ENCODE peak calls at places on chromosomes 12 and 14, in four cellular contexts. One of them, this sample, is unnamed.

GRCh38 chr12:100185361-100185894 is 15.2 kb upstream of the ACTR6 start:
- DNase-seq in left ventricle myocardium inferior: no peak
- DNase-seq in Peyer's patch: no peak
- DNase-seq in right lobe of liver: no peak
- DNase-seq in this sample: no peak

GRCh38 chr12:51218607-51219161 is 822 bp upstream of the POU6F1 start:
- DNase-seq in left ventricle myocardium inferior: no peak
- DNase-seq in Peyer's patch: no peak
- DNase-seq in right lobe of liver: no peak
- DNase-seq in this sample: no peak

GRCh38 chr12:53975019-53975815 is 463 bp upstream of the HOTAIR start:
- DNase-seq in left ventricle myocardium inferior: no peak
- DNase-seq in Peyer's patch: no peak
- DNase-seq in right lobe of liver: peak; percentile 20
- DNase-seq in this sample: no peak

GRCh38 chr12:14514154-14514842 is 53.4 kb downstream of the PLBD1 start:
- DNase-seq in left ventricle myocardium inferior: no peak
- DNase-seq in Peyer's patch: no peak
- DNase-seq in right lobe of liver: no peak
- DNase-seq in this sample: no peak

GRCh38 chr12:4307593-4308333 is 13.2 kb upstream of the TIGAR start:
- DNase-seq in left ventricle myocardium inferior: peak; percentile 61
- DNase-seq in Peyer's patch: peak; percentile 80
- DNase-seq in right lobe of liver: peak; percentile 70
- DNase-seq in this sample: no peak

GRCh38 chr14:93146119-93146518 is 30.4 kb upstream of the ITPK1 start:
- DNase-seq in left ventricle myocardium inferior: no peak
- DNase-seq in Peyer's patch: no peak
- DNase-seq in right lobe of liver: no peak
- DNase-seq in this sample: no peak

GRCh38 chr12:122201381-122201780 is 2.1 kb upstream of the B3GNT4 start:
- DNase-seq in left ventricle myocardium inferior: no peak
- DNase-seq in Peyer's patch: no peak
- DNase-seq in right lobe of liver: no peak
- DNase-seq in this sample: no peak

GRCh38 chr14:37422748-37423147 is 172.3 kb downstream of the FOXA1 start:
- DNase-seq in left ventricle myocardium inferior: no peak
- DNase-seq in Peyer's patch: no peak
- DNase-seq in right lobe of liver: no peak
- DNase-seq in this sample: no peak

GRCh38 chr12:12616512-12617275 is 5.0 kb downstream of the CREBL2 start:
- DNase-seq in left ventricle myocardium inferior: no peak
- DNase-seq in Peyer's patch: no peak
- DNase-seq in right lobe of liver: no peak
- DNase-seq in this sample: no peak

GRCh38 chr12:12611512-12612306 is at the start of gene CREBL2:
- DNase-seq in left ventricle myocardium inferior: peak; percentile 94
- DNase-seq in Peyer's patch: peak; percentile 90
- DNase-seq in right lobe of liver: peak; percentile 96
- DNase-seq in this sample: peak; percentile 76

GRCh38 chr12:12612403-12612802 is 727 bp downstream of the CREBL2 start:
- DNase-seq in left ventricle myocardium inferior: no peak
- DNase-seq in Peyer's patch: no peak
- DNase-seq in right lobe of liver: no peak
- DNase-seq in this sample: no peak

GRCh38 chr12:12613334-12613733 is 1.7 kb downstream of the CREBL2 start:
- DNase-seq in left ventricle myocardium inferior: no peak
- DNase-seq in Peyer's patch: no peak
- DNase-seq in right lobe of liver: no peak
- DNase-seq in this sample: no peak

GRCh38 chr12:12614342-12614741 is 2.7 kb downstream of the CREBL2 start:
- DNase-seq in left ventricle myocardium inferior: no peak
- DNase-seq in Peyer's patch: no peak
- DNase-seq in right lobe of liver: no peak
- DNase-seq in this sample: no peak
- H3K36me3 ChIP-seq in left ventricle myocardium inferior: no peaks in the 10 kb centered on the region
- H3K36me3 ChIP-seq in Peyer's patch: no peaks in the 10 kb centered on the region
- H3K36me3 ChIP-seq in right lobe of liver: no peaks in the 10 kb centered on the region
- H3K36me3 ChIP-seq in this sample: peaks cover 4% of the 10 kb centered on the region

DNA sequence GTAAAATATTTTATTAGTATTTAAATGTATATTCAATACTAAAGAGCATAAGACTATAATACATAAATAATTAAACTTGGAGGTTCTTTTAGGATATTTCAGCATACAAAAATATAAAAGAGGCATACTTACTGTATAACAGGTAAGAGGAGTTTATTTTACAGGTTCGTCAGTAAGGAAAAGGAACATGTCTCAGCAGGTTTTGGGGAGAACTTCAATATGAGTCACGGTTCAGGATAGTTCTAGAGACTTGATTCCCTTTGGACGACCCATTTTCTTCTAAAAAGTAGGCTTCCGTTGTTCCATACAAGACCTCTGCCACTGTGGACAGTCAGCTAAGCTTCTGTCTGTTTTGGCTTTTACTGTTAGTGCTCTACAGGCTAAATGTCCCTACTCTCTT is 181.1 kb downstream of the ALX1 start:
- DNase-seq in left ventricle myocardium inferior: no peak
- DNase-seq in Peyer's patch: no peak
- DNase-seq in right lobe of liver: no peak
- DNase-seq in this sample: no peak
- H3K4me3 ChIP-seq in left ventricle myocardium inferior: no peak overlapping the region
- H3K4me3 ChIP-seq in Peyer's patch: no peak overlapping the region
- H3K4me3 ChIP-seq in right lobe of liver: no peak overlapping the region
- H3K4me3 ChIP-seq in this sample: no peak overlapping the region

DNA sequence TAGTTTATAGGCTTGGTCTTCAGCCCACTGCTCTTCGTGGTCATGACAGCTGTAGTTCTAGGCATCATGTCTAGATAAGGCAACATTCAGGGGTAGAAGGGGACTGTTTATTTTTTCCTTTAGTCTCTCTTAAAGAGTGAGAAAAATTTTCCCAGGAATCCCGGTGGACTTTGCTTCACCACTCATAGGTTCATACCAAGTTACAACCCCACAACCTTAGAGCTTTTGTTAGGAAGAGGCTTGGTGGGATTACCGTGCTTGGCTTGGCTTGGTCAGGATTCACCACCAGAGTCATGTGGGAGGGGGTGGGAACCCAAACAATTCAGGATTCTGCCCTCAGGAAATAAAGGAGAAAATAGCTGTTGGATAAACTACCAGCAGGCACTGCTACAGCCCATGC is 26.1 kb upstream of the PAPLN start:
- DNase-seq in left ventricle myocardium inferior: no peak
- DNase-seq in Peyer's patch: no peak
- DNase-seq in right lobe of liver: no peak
- DNase-seq in this sample: no peak
- H3K36me3 ChIP-seq in left ventricle myocardium inferior: peaks cover 85% of the 10 kb centered on the region
- H3K36me3 ChIP-seq in Peyer's patch: no peaks in the 10 kb centered on the region
- H3K36me3 ChIP-seq in right lobe of liver: peaks cover 18% of the 10 kb centered on the region
- H3K36me3 ChIP-seq in this sample: peaks cover 25% of the 10 kb centered on the region

GRCh38 chr14:85534914-85535313 is 5.0 kb downstream of the FLRT2 start:
- DNase-seq in left ventricle myocardium inferior: no peak
- DNase-seq in Peyer's patch: no peak
- DNase-seq in right lobe of liver: no peak
- DNase-seq in this sample: no peak

GRCh38 chr14:85535916-85536834 is 6.2 kb downstream of the FLRT2 start:
- DNase-seq in left ventricle myocardium inferior: no peak
- DNase-seq in Peyer's patch: no peak
- DNase-seq in right lobe of liver: no peak
- DNase-seq in this sample: no peak

GRCh38 chr14:85533821-85534271 is 3.9 kb downstream of the FLRT2 start:
- DNase-seq in left ventricle myocardium inferior: no peak
- DNase-seq in Peyer's patch: no peak
- DNase-seq in right lobe of liver: no peak
- DNase-seq in this sample: no peak

GRCh38 chr14:85534435-85534834 is 4.5 kb downstream of the FLRT2 start:
- DNase-seq in left ventricle myocardium inferior: no peak
- DNase-seq in Peyer's patch: no peak
- DNase-seq in right lobe of liver: no peak
- DNase-seq in this sample: no peak

DNA sequence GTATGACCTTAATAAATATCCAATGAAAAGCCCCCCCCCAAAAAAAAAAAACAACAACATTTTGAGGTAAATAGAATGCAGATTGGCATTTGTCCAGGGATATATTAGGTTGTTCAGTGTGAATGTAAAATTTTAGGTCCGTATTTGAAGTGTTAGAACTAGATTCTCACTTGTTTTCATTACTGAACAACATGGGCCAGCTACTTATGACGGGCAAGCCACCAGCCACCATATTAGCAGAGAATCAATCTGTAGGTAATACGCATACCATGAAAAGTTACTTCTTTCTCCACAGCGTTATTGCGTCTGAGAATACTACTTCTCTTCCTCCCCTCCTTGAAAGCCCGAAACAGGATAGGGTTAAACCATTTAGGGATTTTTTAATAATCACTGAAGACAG is 5.4 kb downstream of the FLRT2 start:
- DNase-seq in left ventricle myocardium inferior: no peak
- DNase-seq in Peyer's patch: no peak
- DNase-seq in right lobe of liver: no peak
- DNase-seq in this sample: no peak
- H3K4me3 ChIP-seq in left ventricle myocardium inferior: peak overlapping the region; percentile 73
- H3K4me3 ChIP-seq in Peyer's patch: no peak overlapping the region
- H3K4me3 ChIP-seq in right lobe of liver: no peak overlapping the region
- H3K4me3 ChIP-seq in this sample: peak overlapping the region; percentile 77

GRCh38 chr14:67390135-67390534 is 21.8 kb downstream of the PLEK2 start:
- DNase-seq in left ventricle myocardium inferior: no peak
- DNase-seq in Peyer's patch: no peak
- DNase-seq in right lobe of liver: no peak
- DNase-seq in this sample: no peak

GRCh38 chr14:67385618-67386017 is 25.5 kb downstream of the EIF2S1 start:
- DNase-seq in left ventricle myocardium inferior: no peak
- DNase-seq in Peyer's patch: no peak
- DNase-seq in right lobe of liver: no peak
- DNase-seq in this sample: no peak

GRCh38 chr14:67389261-67389660 is 22.7 kb downstream of the PLEK2 start:
- DNase-seq in left ventricle myocardium inferior: no peak
- DNase-seq in Peyer's patch: no peak
- DNase-seq in right lobe of liver: no peak
- DNase-seq in this sample: no peak

GRCh38 chr14:67387195-67387594 is 24.8 kb downstream of the PLEK2 start:
- DNase-seq in left ventricle myocardium inferior: no peak
- DNase-seq in Peyer's patch: no peak
- DNase-seq in right lobe of liver: no peak
- DNase-seq in this sample: no peak

GRCh38 chr14:67385120-67385519 is 25.0 kb downstream of the EIF2S1 start:
- DNase-seq in left ventricle myocardium inferior: no peak
- DNase-seq in Peyer's patch: no peak
- DNase-seq in right lobe of liver: no peak
- DNase-seq in this sample: no peak
- H3K36me3 ChIP-seq in left ventricle myocardium inferior: peaks cover 63% of the 10 kb centered on the region
- H3K36me3 ChIP-seq in Peyer's patch: no peaks in the 10 kb centered on the region
- H3K36me3 ChIP-seq in right lobe of liver: peaks cover 44% of the 10 kb centered on the region
- H3K36me3 ChIP-seq in this sample: peaks cover 39% of the 10 kb centered on the region

GRCh38 chr12:93336344-93336743 is 41.4 kb upstream of the NUDT4 start:
- DNase-seq in left ventricle myocardium inferior: no peak
- DNase-seq in Peyer's patch: no peak
- DNase-seq in right lobe of liver: no peak
- DNase-seq in this sample: no peak
- H3K4me3 ChIP-seq in left ventricle myocardium inferior: no peak overlapping the region
- H3K4me3 ChIP-seq in Peyer's patch: no peak overlapping the region
- H3K4me3 ChIP-seq in right lobe of liver: no peak overlapping the region
- H3K4me3 ChIP-seq in this sample: no peak overlapping the region

DNA sequence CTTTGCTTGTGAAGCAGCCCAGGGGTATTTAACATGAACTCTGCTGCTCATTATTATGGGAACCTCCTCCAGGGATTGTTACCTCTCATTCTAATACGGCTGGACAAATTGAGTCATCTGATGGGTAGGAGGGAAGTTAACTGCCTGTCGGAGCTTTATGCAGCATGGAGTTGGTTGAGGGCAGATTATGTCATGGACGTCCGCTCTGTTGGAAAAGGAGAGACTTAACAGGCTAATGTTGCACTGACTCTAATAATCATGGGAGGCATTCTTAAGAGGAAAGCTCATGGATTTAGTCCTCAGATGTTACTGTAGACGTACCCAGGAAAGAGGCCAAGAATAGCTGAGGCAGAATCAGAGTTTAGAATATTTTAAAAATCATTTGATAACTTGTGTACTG is 9.9 kb downstream of the POP5 start:
- DNase-seq in left ventricle myocardium inferior: no peak
- DNase-seq in Peyer's patch: no peak
- DNase-seq in right lobe of liver: no peak
- DNase-seq in this sample: no peak
- H3K36me3 ChIP-seq in left ventricle myocardium inferior: peaks cover 100% of the 10 kb centered on the region
- H3K36me3 ChIP-seq in Peyer's patch: no peaks in the 10 kb centered on the region
- H3K36me3 ChIP-seq in right lobe of liver: peaks cover 89% of the 10 kb centered on the region
- H3K36me3 ChIP-seq in this sample: peaks cover 62% of the 10 kb centered on the region

DNA sequence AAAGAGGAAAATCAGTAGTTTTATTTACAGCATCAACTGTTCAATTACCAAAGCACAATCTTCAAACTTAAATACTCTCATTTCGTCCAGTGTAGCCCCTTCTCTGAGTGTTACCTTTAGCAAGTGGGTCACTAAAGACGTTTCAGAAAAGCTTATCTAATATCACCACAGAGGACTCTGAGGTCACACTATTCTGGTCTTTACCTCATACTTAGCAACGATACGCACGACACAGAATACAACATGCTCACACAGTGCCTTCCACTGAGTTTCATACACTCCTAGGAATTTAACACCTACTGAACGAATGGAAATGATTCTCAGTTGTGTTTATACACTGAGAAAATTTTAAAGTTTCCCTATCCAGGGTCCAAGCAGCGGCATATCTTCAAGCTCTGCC is 2.0 kb downstream of the SYT10 start:
- DNase-seq in left ventricle myocardium inferior: no peak
- DNase-seq in Peyer's patch: no peak
- DNase-seq in right lobe of liver: no peak
- DNase-seq in this sample: no peak
- H3K4me3 ChIP-seq in left ventricle myocardium inferior: no peak overlapping the region
- H3K4me3 ChIP-seq in Peyer's patch: no peak overlapping the region
- H3K4me3 ChIP-seq in right lobe of liver: no peak overlapping the region
- H3K4me3 ChIP-seq in this sample: no peak overlapping the region

DNA sequence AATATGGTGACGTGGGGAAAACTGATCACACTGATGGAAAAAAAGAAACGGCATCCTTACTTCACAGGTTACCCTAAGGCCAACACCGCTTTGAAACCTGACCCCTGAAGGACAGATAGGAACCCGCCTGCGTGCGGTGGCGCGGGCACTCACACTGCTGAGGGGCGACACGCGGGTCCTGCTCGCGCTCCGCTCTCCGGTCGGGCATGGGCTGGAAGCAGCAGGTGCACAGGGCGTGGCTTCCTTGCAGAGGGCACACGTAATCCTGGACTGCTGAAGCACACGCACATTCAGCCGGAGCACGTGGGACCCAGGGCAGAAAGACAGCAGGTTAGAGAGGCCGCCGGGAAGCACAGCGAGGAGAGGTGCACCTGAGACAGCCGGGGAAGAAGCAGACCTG is 22.8 kb upstream of the GOLGA3 start:
- DNase-seq in left ventricle myocardium inferior: no peak
- DNase-seq in Peyer's patch: no peak
- DNase-seq in right lobe of liver: no peak
- DNase-seq in this sample: no peak
- H3K36me3 ChIP-seq in left ventricle myocardium inferior: peaks cover 97% of the 10 kb centered on the region
- H3K36me3 ChIP-seq in Peyer's patch: no peaks in the 10 kb centered on the region
- H3K36me3 ChIP-seq in right lobe of liver: peaks cover 31% of the 10 kb centered on the region
- H3K36me3 ChIP-seq in this sample: peaks cover 86% of the 10 kb centered on the region

This sample was measured in thoracic aorta.